ENCODE peak calls at places on chromosomes 3 and 15, in ten cellular contexts. O, E, H, S, B, M, X, Z, J and I are unnamed samples.

GRCh38 chr15:81330351-81331085 is 6.6 kb upstream of the STARD5 start:
- DNase-seq in O (no peak), E (no peak), H (no peak), S (no peak), B (no peak), M (no peak), X (no peak), Z (no peak), J (no peak), I (peak)

GRCh38 chr3:139309880-139310279 is 33.9 kb upstream of the MRPS22 start:
- DNase-seq in O (no peak), E (peak), H (no peak), S (no peak), B (no peak), M (no peak), X (peak), Z (no peak), J (peak), I (peak)

GRCh38 chr15:25437751-25438600 is 848 bp downstream of the UBE3A start:
- DNase-seq in O (peak), E (peak), H (peak), S (peak), B (peak), M (peak), X (peak), Z (peak), J (peak), I (peak)

GRCh38 chr15:45185903-45186770 is 1.6 kb downstream of the SHF start:
- DNase-seq in O (no peak), E (no peak), H (no peak), S (peak), B (no peak), M (no peak), X (no peak), Z (no peak), J (no peak), I (no peak)

GRCh38 chr3:5095879-5096278 is 26.2 kb upstream of the ARL8B start:
- DNase-seq in O (peak), E (no peak), H (no peak), S (no peak), B (no peak), M (peak), X (peak), Z (no peak), J (peak), I (no peak)

GRCh38 chr3:143763568-143764162 is 84.6 kb downstream of the SLC9A9 start:
- DNase-seq in O (no peak), E (no peak), H (no peak), S (no peak), B (no peak), M (no peak), X (peak), Z (peak), J (peak), I (peak)

GRCh38 chr15:78098131-78098755 is 5.9 kb downstream of the SH2D7 start:
- DNase-seq in O (no peak), E (no peak), H (no peak), S (no peak), B (no peak), M (no peak), X (no peak), Z (no peak), J (no peak), I (no peak)

GRCh38 chr3:27353221-27353620 is 16.0 kb downstream of the NEK10 start:
- DNase-seq in O (no peak), E (no peak), H (no peak), S (no peak), B (no peak), M (no peak), X (no peak), Z (peak), J (peak), I (no peak)

GRCh38 chr3:179493260-179493659 is 42.0 kb upstream of the GNB4 start:
- DNase-seq in O (no peak), E (no peak), H (no peak), S (no peak), B (no peak), M (no peak), X (no peak), Z (no peak), J (no peak), I (no peak)

GRCh38 chr3:186413615-186414415 is 51.8 kb upstream of the DGKG start:
- DNase-seq in O (peak), E (peak), H (no peak), S (no peak), B (no peak), M (no peak), X (peak), Z (peak), J (peak), I (no peak)

GRCh38 chr3:4821331-4821730 is 157.9 kb upstream of the BHLHE40 start:
- DNase-seq in O (no peak), E (peak), H (no peak), S (no peak), B (no peak), M (no peak), X (no peak), Z (no peak), J (no peak), I (no peak)

GRCh38 chr3:153165211-153165815 is 3.3 kb downstream of the RAP2B start:
- DNase-seq in O (no peak), E (no peak), H (no peak), S (no peak), B (peak), M (no peak), X (peak), Z (no peak), J (peak), I (peak)

DNA sequence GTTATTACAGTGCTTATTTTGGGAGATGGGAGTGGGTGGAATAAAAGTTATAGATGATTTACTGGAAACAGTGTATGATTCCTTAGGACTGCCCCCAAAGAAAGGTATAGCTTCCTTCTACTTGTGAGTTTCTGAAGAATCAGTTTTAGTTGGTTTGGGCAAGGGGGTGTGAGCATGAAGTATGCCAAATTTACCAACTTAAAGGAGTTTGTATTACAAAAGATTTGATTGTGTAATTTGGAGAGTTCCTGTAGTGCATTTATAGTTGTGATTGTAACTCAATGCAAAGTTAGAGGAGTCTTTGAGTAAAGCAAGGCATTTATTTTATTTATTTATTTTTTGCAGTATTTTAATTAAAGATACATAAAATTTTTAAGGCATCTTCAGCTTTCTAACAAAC is 42.8 kb downstream of the TSC22D2 start:
- DNase-seq in O (no peak), E (no peak), H (no peak), S (no peak), B (no peak), M (no peak), X (no peak), Z (no peak), J (peak), I (no peak)
- H3K4me3 ChIP-seq in O (no peak), E (no peak), H (no peak), S (no peak), B (no peak), M (no peak), X (no peak), Z (no peak), J (no peak), I (no peak)

DNA sequence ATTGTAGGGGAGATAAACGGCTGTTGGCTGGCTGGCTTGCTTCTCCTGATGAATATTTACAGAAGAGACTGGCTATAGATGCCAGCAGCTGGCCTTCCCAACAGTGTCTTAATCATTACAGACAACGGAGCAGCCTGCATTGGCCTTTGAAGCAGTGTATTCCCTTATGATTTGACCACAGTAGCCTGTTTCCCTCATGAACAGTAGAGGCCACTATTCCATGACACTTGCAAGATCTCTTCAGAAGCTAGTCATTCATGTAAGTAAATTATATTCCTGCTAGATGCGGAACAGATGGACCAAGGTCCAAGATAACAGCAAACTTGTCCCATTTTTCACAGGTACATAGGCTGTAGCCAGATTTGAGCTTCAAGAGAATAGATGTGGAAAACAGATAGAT is 47.3 kb downstream of the TMCO5A start:
- DNase-seq in O (no peak), E (no peak), H (no peak), S (no peak), B (peak), M (peak), X (peak), Z (peak), J (peak), I (peak)
- TF ChIP-seq CTCF in O (peak), E (no peak), H (no peak), S (no peak), B (peak), M (peak), X (peak), Z (peak), J (peak), I (peak)

GRCh38 chr15:51075364-51075763 is 19.3 kb downstream of the TNFAIP8L3 start:
- DNase-seq in O (peak), E (no peak), H (peak), S (no peak), B (no peak), M (no peak), X (no peak), Z (no peak), J (peak), I (peak)

GRCh38 chr15:51074926-51075325 is 19.8 kb downstream of the TNFAIP8L3 start:
- DNase-seq in O (no peak), E (no peak), H (no peak), S (no peak), B (no peak), M (no peak), X (no peak), Z (peak), J (no peak), I (no peak)

GRCh38 chr15:51077565-51078153 is 17.0 kb downstream of the TNFAIP8L3 start:
- DNase-seq in O (peak), E (no peak), H (no peak), S (peak), B (peak), M (peak), X (peak), Z (no peak), J (peak), I (peak)

GRCh38 chr15:51076142-51076897 is 18.4 kb downstream of the TNFAIP8L3 start:
- DNase-seq in O (no peak), E (no peak), H (no peak), S (no peak), B (no peak), M (no peak), X (no peak), Z (no peak), J (no peak), I (no peak)

DNA sequence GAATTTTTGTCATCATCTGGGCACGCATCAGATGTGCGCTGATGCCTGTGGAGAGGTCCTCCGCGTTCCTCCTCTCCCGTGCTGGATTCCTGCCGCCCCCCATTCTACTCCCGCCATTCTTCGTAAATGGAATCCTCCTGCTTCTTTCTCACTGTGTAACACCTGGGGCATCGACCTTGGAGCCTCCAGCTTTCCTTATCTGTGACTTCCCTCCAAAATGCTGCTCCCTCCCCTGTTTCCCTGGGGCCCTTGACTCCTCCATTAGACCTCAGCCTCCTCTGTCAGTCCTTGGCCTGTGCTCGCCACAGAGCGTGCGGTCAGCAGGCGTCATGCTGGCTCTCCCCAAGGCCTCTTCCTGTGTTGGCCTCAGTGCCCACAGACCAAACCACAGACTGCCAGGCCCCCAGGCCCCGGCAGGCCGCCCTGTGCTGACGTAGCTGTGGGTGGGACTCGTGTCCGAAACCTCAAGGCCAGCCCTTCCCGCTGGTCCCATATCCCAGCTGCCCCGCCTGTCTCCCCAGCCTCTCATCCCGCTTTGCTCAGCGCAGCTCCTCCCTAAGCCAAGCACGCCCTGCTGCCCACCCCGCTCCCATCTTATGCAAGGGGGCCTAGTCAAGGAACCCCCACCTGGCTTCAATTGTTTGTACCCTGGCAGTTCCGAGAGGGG is 17.7 kb downstream of the TNFAIP8L3 start:
- DNase-seq in O (peak), E (no peak), H (no peak), S (peak), B (no peak), M (peak), X (peak), Z (no peak), J (peak), I (peak)
- H3K4me3 ChIP-seq in O (peak), E (no peak), H (peak), S (peak), B (peak), M (peak), X (peak), Z (no peak), J (no peak), I (peak)

DNA sequence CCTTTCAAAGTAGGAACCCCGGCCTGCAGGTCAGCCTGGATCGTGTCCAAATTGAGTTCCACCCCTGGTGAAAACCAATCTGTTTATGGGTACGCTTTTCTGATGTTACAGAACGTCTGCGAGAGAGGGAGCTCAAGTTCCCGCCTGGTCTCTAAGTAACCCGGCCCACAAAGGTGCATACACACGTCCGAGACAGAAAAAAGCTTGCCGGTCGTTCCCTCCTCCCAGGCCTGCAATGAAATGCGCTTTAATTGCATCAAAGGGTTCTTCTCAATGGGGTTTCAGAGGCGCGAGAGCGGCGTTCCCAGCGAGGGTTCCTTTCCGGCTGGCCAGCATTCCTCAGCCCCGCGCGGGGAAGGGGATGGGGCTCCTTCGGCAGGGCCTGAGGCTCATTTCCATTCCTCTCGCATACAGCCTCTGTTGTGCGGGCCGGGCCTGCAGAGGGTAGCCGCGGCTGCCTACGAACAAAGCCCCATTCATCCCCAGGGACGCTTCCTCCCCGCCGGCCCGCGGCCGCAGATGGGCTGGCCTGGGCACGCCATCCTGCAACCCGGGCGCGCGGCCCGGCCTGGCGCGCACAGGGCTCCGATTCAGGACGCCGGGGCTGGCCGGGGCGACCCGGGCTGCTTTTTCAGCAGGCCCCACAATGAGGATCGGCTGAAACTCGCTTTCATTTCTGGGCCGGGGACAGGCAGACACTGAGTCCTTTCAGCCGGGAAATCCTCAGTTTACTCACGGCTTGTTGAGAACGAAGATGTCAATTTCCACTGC is 138.3 kb downstream of the TMCO5A start:
- DNase-seq in O (peak), E (peak), H (no peak), S (peak), B (peak), M (peak), X (peak), Z (peak), J (peak), I (peak)
- TF ChIP-seq CTCF in O (peak), E (no peak), H (no peak), S (no peak), B (peak), M (peak), X (peak), Z (peak), J (peak), I (no peak)

DNA sequence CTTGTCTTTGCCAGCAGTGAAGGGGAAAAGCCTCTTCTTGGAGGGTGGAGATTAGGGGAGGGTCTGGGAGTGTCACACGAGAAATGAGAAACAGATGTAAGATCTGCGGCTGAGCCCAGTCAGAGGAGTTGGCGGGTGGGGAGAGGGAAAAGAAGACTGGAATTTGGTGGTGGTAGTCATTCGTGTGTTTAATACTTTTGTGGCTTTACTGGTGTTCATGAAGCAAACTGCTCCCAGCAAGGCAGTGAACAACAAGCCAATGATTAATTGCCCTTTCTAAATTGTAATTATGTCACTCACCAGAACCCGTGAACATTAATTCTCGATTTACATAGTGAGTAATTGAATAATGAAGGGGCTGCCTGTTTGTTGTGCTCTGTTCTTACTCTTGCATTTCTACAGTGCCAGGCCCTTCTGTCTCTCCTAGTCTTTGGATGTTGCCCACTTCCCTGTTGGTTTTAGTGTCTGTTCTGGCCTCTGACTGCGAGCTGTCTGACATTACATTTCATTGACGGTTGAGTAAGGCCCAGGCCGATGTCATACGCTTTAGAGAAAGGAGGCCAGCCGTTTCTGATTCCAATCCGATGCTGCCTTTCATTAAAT is 78.0 kb downstream of the CHCHD6 start:
- DNase-seq in O (no peak), E (no peak), H (no peak), S (no peak), B (no peak), M (peak), X (peak), Z (peak), J (peak), I (peak)
- H3K4me3 ChIP-seq in O (no peak), E (no peak), H (no peak), S (no peak), B (no peak), M (no peak), X (no peak), Z (no peak), J (no peak), I (no peak)

GRCh38 chr3:98623572-98624280 is 30.3 kb upstream of the CPOX start:
- DNase-seq in O (no peak), E (no peak), H (no peak), S (no peak), B (no peak), M (no peak), X (no peak), Z (no peak), J (no peak), I (no peak)
- TF ChIP-seq CTCF in O (no peak), E (no peak), H (no peak), S (no peak), B (no peak), M (no peak), X (no peak), Z (no peak), J (no peak), I (no peak)

GRCh38 chr3:70094197-70094596 is 94.7 kb downstream of the SAMMSON start:
- DNase-seq in O (no peak), E (no peak), H (no peak), S (no peak), B (no peak), M (no peak), X (no peak), Z (no peak), J (no peak), I (no peak)

GRCh38 chr3:70095260-70095659 is 95.7 kb downstream of the SAMMSON start:
- DNase-seq in O (no peak), E (no peak), H (no peak), S (no peak), B (no peak), M (no peak), X (no peak), Z (no peak), J (no peak), I (no peak)

GRCh38 chr3:70086336-70086735 is 86.8 kb downstream of the SAMMSON start:
- DNase-seq in O (no peak), E (no peak), H (no peak), S (no peak), B (no peak), M (no peak), X (no peak), Z (no peak), J (no peak), I (no peak)

GRCh38 chr3:70085613-70086012 is 86.1 kb downstream of the SAMMSON start:
- DNase-seq in O (no peak), E (no peak), H (no peak), S (no peak), B (no peak), M (no peak), X (no peak), Z (peak), J (no peak), I (no peak)

DNA sequence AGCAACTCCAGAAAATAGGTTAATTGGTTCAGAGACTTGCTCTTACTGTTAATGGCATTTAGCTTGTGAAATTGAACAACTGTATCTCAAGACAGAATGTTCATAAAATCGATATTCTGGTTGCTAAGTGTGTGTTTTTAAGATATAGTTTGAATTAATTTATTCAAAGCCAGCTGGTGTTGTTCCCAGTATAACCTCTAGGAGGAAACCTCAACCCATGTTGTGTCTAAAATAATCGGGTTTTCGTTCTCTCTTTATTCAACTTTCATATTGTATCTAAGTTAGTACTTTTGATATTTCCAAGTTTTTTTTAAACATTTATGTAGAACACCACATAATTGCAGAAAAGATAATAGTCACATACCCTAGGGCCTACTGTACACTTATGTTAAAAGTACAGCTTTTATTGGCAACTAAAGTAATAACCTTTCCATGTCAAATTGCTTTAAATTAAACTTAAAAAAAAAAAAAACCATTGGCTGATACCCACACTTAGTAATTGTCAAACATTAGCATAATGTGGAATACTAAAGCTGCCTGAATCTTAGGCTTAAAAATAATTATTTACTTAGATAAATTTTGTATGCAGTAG is 90.9 kb downstream of the SAMMSON start:
- DNase-seq in O (no peak), E (no peak), H (no peak), S (no peak), B (peak), M (peak), X (peak), Z (peak), J (peak), I (peak)
- H3K4me3 ChIP-seq in O (no peak), E (no peak), H (peak), S (no peak), B (no peak), M (no peak), X (no peak), Z (no peak), J (no peak), I (no peak)

GRCh38 chr15:66151809-66152208 is 101.7 kb downstream of the MEGF11 start:
- DNase-seq in O (peak), E (no peak), H (no peak), S (peak), B (no peak), M (no peak), X (no peak), Z (no peak), J (no peak), I (no peak)
- TF ChIP-seq CTCF in O (peak), E (no peak), H (no peak), S (no peak), B (no peak), M (no peak), X (no peak), Z (no peak), J (no peak), I (no peak)